ENCODE peak calls at places on chromosomes 12 and 14, in ten cellular contexts. One of them, this sample, is unnamed.

GRCh38 chr12:6921996-6922935 is 5.5 kb upstream of the ATN1 start:
- DNase-seq in fibroblast of lung: no peak
- DNase-seq in neural progenitor cell: no peak
- DNase-seq in left ventricle myocardium inferior: no peak
- DNase-seq in right atrium auricular region: no peak
- DNase-seq in thyroid gland: no peak
- DNase-seq in cardiac muscle cell: no peak
- DNase-seq in trophoblast cell: no peak
- DNase-seq in A673: no peak
- DNase-seq in CD8-positive, alpha-beta T cell: no peak
- DNase-seq in this sample: peak; percentile 80

GRCh38 chr12:49705479-49706267 is 1.5 kb downstream of the FMNL3 start:
- DNase-seq in A673: peak; percentile 50
- DNase-seq in left ventricle myocardium inferior: peak; percentile 29
- DNase-seq in cardiac muscle cell: no peak
- DNase-seq in fibroblast of lung: peak; percentile 85
- DNase-seq in CD8-positive, alpha-beta T cell: no peak
- DNase-seq in right atrium auricular region: peak; percentile 76
- DNase-seq in thyroid gland: peak; percentile 11
- DNase-seq in trophoblast cell: no peak
- DNase-seq in neural progenitor cell: no peak
- DNase-seq in this sample: peak; percentile 49

GRCh38 chr14:85437143-85437542 is 92.8 kb upstream of the FLRT2 start:
- DNase-seq in left ventricle myocardium inferior: no peak
- DNase-seq in fibroblast of lung: peak; percentile 96
- DNase-seq in A673: no peak
- DNase-seq in CD8-positive, alpha-beta T cell: no peak
- DNase-seq in thyroid gland: no peak
- DNase-seq in neural progenitor cell: no peak
- DNase-seq in right atrium auricular region: no peak
- DNase-seq in trophoblast cell: no peak
- DNase-seq in cardiac muscle cell: no peak
- DNase-seq in this sample: no peak

GRCh38 chr14:104140213-104140462 is 1.8 kb downstream of the KIF26A start:
- DNase-seq in CD8-positive, alpha-beta T cell: no peak
- DNase-seq in A673: no peak
- DNase-seq in cardiac muscle cell: no peak
- DNase-seq in thyroid gland: no peak
- DNase-seq in right atrium auricular region: no peak
- DNase-seq in fibroblast of lung: no peak
- DNase-seq in trophoblast cell: no peak
- DNase-seq in neural progenitor cell: no peak
- DNase-seq in left ventricle myocardium inferior: peak; percentile 15
- DNase-seq in this sample: no peak

GRCh38 chr14:52596861-52597260 is 44.2 kb downstream of the GPR137C start:
- DNase-seq in left ventricle myocardium inferior: no peak
- DNase-seq in A673: no peak
- DNase-seq in thyroid gland: no peak
- DNase-seq in cardiac muscle cell: no peak
- DNase-seq in fibroblast of lung: peak; percentile 19
- DNase-seq in neural progenitor cell: no peak
- DNase-seq in CD8-positive, alpha-beta T cell: no peak
- DNase-seq in right atrium auricular region: no peak
- DNase-seq in trophoblast cell: no peak
- DNase-seq in this sample: no peak

GRCh38 chr12:88663001-88663400 is 82.7 kb upstream of the KITLG start:
- DNase-seq in neural progenitor cell: no peak
- DNase-seq in left ventricle myocardium inferior: no peak
- DNase-seq in trophoblast cell: no peak
- DNase-seq in fibroblast of lung: no peak
- DNase-seq in cardiac muscle cell: no peak
- DNase-seq in CD8-positive, alpha-beta T cell: no peak
- DNase-seq in A673: peak; percentile 7
- DNase-seq in thyroid gland: no peak
- DNase-seq in right atrium auricular region: no peak
- DNase-seq in this sample: no peak

GRCh38 chr14:74835607-74836250 is 40.2 kb downstream of the PROX2 start:
- DNase-seq in left ventricle myocardium inferior: no peak
- DNase-seq in CD8-positive, alpha-beta T cell: no peak
- DNase-seq in right atrium auricular region: no peak
- DNase-seq in cardiac muscle cell: no peak
- DNase-seq in thyroid gland: no peak
- DNase-seq in neural progenitor cell: no peak
- DNase-seq in trophoblast cell: no peak
- DNase-seq in fibroblast of lung: no peak
- DNase-seq in A673: no peak
- DNase-seq in this sample: no peak

GRCh38 chr14:41604793-41605534 is 1.7 kb upstream of the LRFN5 start:
- DNase-seq in right atrium auricular region: no peak
- DNase-seq in trophoblast cell: no peak
- DNase-seq in cardiac muscle cell: peak; percentile 86
- DNase-seq in A673: peak; percentile 92
- DNase-seq in CD8-positive, alpha-beta T cell: no peak
- DNase-seq in neural progenitor cell: peak; percentile 93
- DNase-seq in thyroid gland: peak; percentile 60
- DNase-seq in left ventricle myocardium inferior: peak; percentile 48
- DNase-seq in fibroblast of lung: peak; percentile 89
- DNase-seq in this sample: no peak

GRCh38 chr14:102055181-102055901 is 31.5 kb downstream of the HSP90AA1 start:
- DNase-seq in thyroid gland: no peak
- DNase-seq in A673: no peak
- DNase-seq in trophoblast cell: peak; percentile 64
- DNase-seq in left ventricle myocardium inferior: no peak
- DNase-seq in cardiac muscle cell: no peak
- DNase-seq in neural progenitor cell: no peak
- DNase-seq in CD8-positive, alpha-beta T cell: no peak
- DNase-seq in fibroblast of lung: peak; percentile 90
- DNase-seq in right atrium auricular region: no peak
- DNase-seq in this sample: no peak

GRCh38 chr12:92432724-92433281 is 270.0 kb upstream of the PLEKHG7 start:
- DNase-seq in right atrium auricular region: no peak
- DNase-seq in left ventricle myocardium inferior: no peak
- DNase-seq in trophoblast cell: no peak
- DNase-seq in A673: peak; percentile 7
- DNase-seq in cardiac muscle cell: no peak
- DNase-seq in fibroblast of lung: no peak
- DNase-seq in neural progenitor cell: no peak
- DNase-seq in thyroid gland: no peak
- DNase-seq in CD8-positive, alpha-beta T cell: no peak
- DNase-seq in this sample: no peak

GRCh38 chr12:23028158-23028802 is 403.3 kb downstream of the ETNK1 start:
- DNase-seq in CD8-positive, alpha-beta T cell: no peak
- DNase-seq in neural progenitor cell: no peak
- DNase-seq in cardiac muscle cell: no peak
- DNase-seq in left ventricle myocardium inferior: no peak
- DNase-seq in thyroid gland: no peak
- DNase-seq in fibroblast of lung: peak; percentile 29
- DNase-seq in A673: no peak
- DNase-seq in trophoblast cell: no peak
- DNase-seq in right atrium auricular region: no peak
- DNase-seq in this sample: no peak

GRCh38 chr12:29564925-29565324 is 67.4 kb upstream of the OVCH1 start:
- DNase-seq in left ventricle myocardium inferior: no peak
- DNase-seq in A673: no peak
- DNase-seq in fibroblast of lung: no peak
- DNase-seq in neural progenitor cell: no peak
- DNase-seq in right atrium auricular region: no peak
- DNase-seq in CD8-positive, alpha-beta T cell: no peak
- DNase-seq in trophoblast cell: no peak
- DNase-seq in cardiac muscle cell: no peak
- DNase-seq in thyroid gland: no peak
- DNase-seq in this sample: no peak

GRCh38 chr12:29559194-29559593 is 61.7 kb upstream of the OVCH1 start:
- DNase-seq in thyroid gland: no peak
- DNase-seq in neural progenitor cell: no peak
- DNase-seq in A673: no peak
- DNase-seq in right atrium auricular region: no peak
- DNase-seq in left ventricle myocardium inferior: no peak
- DNase-seq in trophoblast cell: no peak
- DNase-seq in fibroblast of lung: no peak
- DNase-seq in cardiac muscle cell: no peak
- DNase-seq in CD8-positive, alpha-beta T cell: no peak
- DNase-seq in this sample: no peak

GRCh38 chr12:29561736-29562135 is 64.2 kb upstream of the OVCH1 start:
- DNase-seq in fibroblast of lung: peak; percentile 14
- DNase-seq in A673: no peak
- DNase-seq in left ventricle myocardium inferior: no peak
- DNase-seq in CD8-positive, alpha-beta T cell: no peak
- DNase-seq in right atrium auricular region: no peak
- DNase-seq in trophoblast cell: no peak
- DNase-seq in thyroid gland: no peak
- DNase-seq in cardiac muscle cell: no peak
- DNase-seq in neural progenitor cell: no peak
- DNase-seq in this sample: no peak

GRCh38 chr12:29563636-29564035 is 66.2 kb upstream of the OVCH1 start:
- DNase-seq in left ventricle myocardium inferior: no peak
- DNase-seq in fibroblast of lung: no peak
- DNase-seq in neural progenitor cell: no peak
- DNase-seq in trophoblast cell: no peak
- DNase-seq in right atrium auricular region: no peak
- DNase-seq in A673: no peak
- DNase-seq in cardiac muscle cell: no peak
- DNase-seq in CD8-positive, alpha-beta T cell: no peak
- DNase-seq in thyroid gland: no peak
- DNase-seq in this sample: no peak

GRCh38 chr12:29562167-29562776 is 64.8 kb upstream of the OVCH1 start:
- DNase-seq in left ventricle myocardium inferior: no peak
- DNase-seq in A673: no peak
- DNase-seq in cardiac muscle cell: peak; percentile 38
- DNase-seq in fibroblast of lung: peak; percentile 88
- DNase-seq in neural progenitor cell: no peak
- DNase-seq in trophoblast cell: no peak
- DNase-seq in right atrium auricular region: peak; percentile 70
- DNase-seq in thyroid gland: no peak
- DNase-seq in CD8-positive, alpha-beta T cell: no peak
- DNase-seq in this sample: no peak
- H3K4me3 ChIP-seq in left ventricle myocardium inferior: no peak overlapping the region
- H3K4me3 ChIP-seq in A673: no peak overlapping the region
- H3K4me3 ChIP-seq in cardiac muscle cell: no peak overlapping the region
- H3K4me3 ChIP-seq in fibroblast of lung: no peak overlapping the region
- H3K4me3 ChIP-seq in neural progenitor cell: no peak overlapping the region
- H3K4me3 ChIP-seq in trophoblast cell: no peak overlapping the region
- H3K4me3 ChIP-seq in right atrium auricular region: no peak overlapping the region
- H3K4me3 ChIP-seq in thyroid gland: no peak overlapping the region
- H3K4me3 ChIP-seq in CD8-positive, alpha-beta T cell: no peak overlapping the region
- H3K4me3 ChIP-seq in this sample: no peak overlapping the region

GRCh38 chr14:72758993-72759392 is 134.9 kb downstream of the DPF3 start:
- DNase-seq in left ventricle myocardium inferior: no peak
- DNase-seq in right atrium auricular region: no peak
- DNase-seq in trophoblast cell: no peak
- DNase-seq in thyroid gland: no peak
- DNase-seq in CD8-positive, alpha-beta T cell: no peak
- DNase-seq in A673: no peak
- DNase-seq in neural progenitor cell: no peak
- DNase-seq in cardiac muscle cell: no peak
- DNase-seq in fibroblast of lung: no peak
- DNase-seq in this sample: no peak

GRCh38 chr14:72758420-72758819 is 135.5 kb downstream of the DPF3 start:
- DNase-seq in fibroblast of lung: no peak
- DNase-seq in right atrium auricular region: no peak
- DNase-seq in trophoblast cell: no peak
- DNase-seq in CD8-positive, alpha-beta T cell: no peak
- DNase-seq in thyroid gland: no peak
- DNase-seq in cardiac muscle cell: no peak
- DNase-seq in A673: no peak
- DNase-seq in neural progenitor cell: no peak
- DNase-seq in left ventricle myocardium inferior: no peak
- DNase-seq in this sample: no peak

GRCh38 chr14:72756967-72757366 is 136.9 kb downstream of the DPF3 start:
- DNase-seq in CD8-positive, alpha-beta T cell: no peak
- DNase-seq in right atrium auricular region: peak; percentile 9
- DNase-seq in thyroid gland: no peak
- DNase-seq in cardiac muscle cell: no peak
- DNase-seq in neural progenitor cell: no peak
- DNase-seq in trophoblast cell: no peak
- DNase-seq in left ventricle myocardium inferior: no peak
- DNase-seq in A673: no peak
- DNase-seq in fibroblast of lung: no peak
- DNase-seq in this sample: no peak

GRCh38 chr14:72755766-72756165 is 138.1 kb downstream of the DPF3 start:
- DNase-seq in fibroblast of lung: no peak
- DNase-seq in right atrium auricular region: no peak
- DNase-seq in cardiac muscle cell: peak; percentile 46
- DNase-seq in CD8-positive, alpha-beta T cell: no peak
- DNase-seq in neural progenitor cell: no peak
- DNase-seq in A673: no peak
- DNase-seq in trophoblast cell: no peak
- DNase-seq in left ventricle myocardium inferior: no peak
- DNase-seq in thyroid gland: no peak
- DNase-seq in this sample: no peak

GRCh38 chr14:72759670-72760069 is 134.2 kb downstream of the DPF3 start:
- DNase-seq in trophoblast cell: no peak
- DNase-seq in fibroblast of lung: no peak
- DNase-seq in right atrium auricular region: no peak
- DNase-seq in neural progenitor cell: no peak
- DNase-seq in left ventricle myocardium inferior: no peak
- DNase-seq in thyroid gland: no peak
- DNase-seq in A673: no peak
- DNase-seq in cardiac muscle cell: no peak
- DNase-seq in CD8-positive, alpha-beta T cell: no peak
- DNase-seq in this sample: no peak
- H3K9me3 ChIP-seq in trophoblast cell: no peaks in the 10 kb centered on the region
- H3K9me3 ChIP-seq in fibroblast of lung: peaks cover 1% of the 10 kb centered on the region
- H3K9me3 ChIP-seq in right atrium auricular region: peaks cover 49% of the 10 kb centered on the region
- H3K9me3 ChIP-seq in neural progenitor cell: peaks cover 22% of the 10 kb centered on the region
- H3K9me3 ChIP-seq in left ventricle myocardium inferior: peaks cover 60% of the 10 kb centered on the region
- H3K9me3 ChIP-seq in thyroid gland: no peaks in the 10 kb centered on the region
- H3K9me3 ChIP-seq in A673: peaks cover 40% of the 10 kb centered on the region
- H3K9me3 ChIP-seq in cardiac muscle cell: peaks cover 6% of the 10 kb centered on the region
- H3K9me3 ChIP-seq in CD8-positive, alpha-beta T cell: peaks cover 7% of the 10 kb centered on the region
- H3K9me3 ChIP-seq in this sample: peaks cover 21% of the 10 kb centered on the region

GRCh38 chr12:100164153-100164704 is 21.6 kb upstream of the BLTP3B start:
- DNase-seq in fibroblast of lung: no peak
- DNase-seq in trophoblast cell: no peak
- DNase-seq in A673: no peak
- DNase-seq in cardiac muscle cell: no peak
- DNase-seq in neural progenitor cell: no peak
- DNase-seq in thyroid gland: no peak
- DNase-seq in right atrium auricular region: no peak
- DNase-seq in CD8-positive, alpha-beta T cell: no peak
- DNase-seq in left ventricle myocardium inferior: no peak
- DNase-seq in this sample: no peak
- H3K4me3 ChIP-seq in fibroblast of lung: no peak overlapping the region
- H3K4me3 ChIP-seq in trophoblast cell: no peak overlapping the region
- H3K4me3 ChIP-seq in A673: peak overlapping the region; percentile 9
- H3K4me3 ChIP-seq in cardiac muscle cell: no peak overlapping the region
- H3K4me3 ChIP-seq in neural progenitor cell: no peak overlapping the region
- H3K4me3 ChIP-seq in thyroid gland: no peak overlapping the region
- H3K4me3 ChIP-seq in right atrium auricular region: peak overlapping the region; percentile 22
- H3K4me3 ChIP-seq in CD8-positive, alpha-beta T cell: no peak overlapping the region
- H3K4me3 ChIP-seq in left ventricle myocardium inferior: peak overlapping the region; percentile 50
- H3K4me3 ChIP-seq in this sample: peak overlapping the region; percentile 37

GRCh38 chr12:132918680-132919079 is 31.3 kb upstream of the CHFR start:
- DNase-seq in thyroid gland: no peak
- DNase-seq in CD8-positive, alpha-beta T cell: no peak
- DNase-seq in neural progenitor cell: no peak
- DNase-seq in A673: no peak
- DNase-seq in trophoblast cell: no peak
- DNase-seq in cardiac muscle cell: no peak
- DNase-seq in right atrium auricular region: no peak
- DNase-seq in left ventricle myocardium inferior: no peak
- DNase-seq in fibroblast of lung: no peak
- DNase-seq in this sample: no peak
- H3K9me3 ChIP-seq in thyroid gland: no peaks in the 10 kb centered on the region
- H3K9me3 ChIP-seq in CD8-positive, alpha-beta T cell: peaks cover 30% of the 10 kb centered on the region
- H3K9me3 ChIP-seq in neural progenitor cell: peaks cover 53% of the 10 kb centered on the region
- H3K9me3 ChIP-seq in A673: peaks cover 57% of the 10 kb centered on the region
- H3K9me3 ChIP-seq in trophoblast cell: peaks cover 19% of the 10 kb centered on the region
- H3K9me3 ChIP-seq in cardiac muscle cell: peaks cover 21% of the 10 kb centered on the region
- H3K9me3 ChIP-seq in right atrium auricular region: peaks cover 97% of the 10 kb centered on the region
- H3K9me3 ChIP-seq in left ventricle myocardium inferior: peaks cover 100% of the 10 kb centered on the region
- H3K9me3 ChIP-seq in fibroblast of lung: peaks cover 3% of the 10 kb centered on the region
- H3K9me3 ChIP-seq in this sample: peaks cover 40% of the 10 kb centered on the region

This sample was measured in Karpas-422.